ENCODE peak calls at places on chromosomes 3 and 15, in eight cellular contexts. E, B, K, M, F, V, W and J are unnamed samples.

GRCh38 chr3:21718943-21719591 is 31.9 kb downstream of the ZNF385D start:
- DNase-seq in E (no peak), B (no peak), K (no peak), M (no peak), F (no peak), V (no peak), W (no peak), J (no peak)

GRCh38 chr3:26962419-26963355 is 340.1 kb downstream of the LRRC3B start:
- DNase-seq in E (no peak), B (no peak), K (no peak), M (no peak), F (no peak), V (no peak), W (no peak), J (no peak)

GRCh38 chr3:170356596-170357175 is 829 bp upstream of the SKIL start:
- DNase-seq in E (peak), B (peak), K (peak), M (peak), F (no peak), V (peak), W (peak), J (peak)

GRCh38 chr15:75840659-75841058 is 2.6 kb upstream of the UBE2Q2 start:
- DNase-seq in E (no peak), B (peak), K (peak), M (peak), F (no peak), V (peak), W (no peak), J (no peak)

GRCh38 chr3:144875251-144875650 is 903.6 kb downstream of the DIPK2A start:
- DNase-seq in E (no peak), B (no peak), K (peak), M (no peak), F (no peak), V (no peak), W (no peak), J (no peak)

GRCh38 chr3:171825222-171825828 is 15.0 kb upstream of the PLD1 start:
- DNase-seq in E (no peak), B (peak), K (peak), M (no peak), F (no peak), V (peak), W (no peak), J (no peak)

GRCh38 chr15:40930430-40931299 is 1.5 kb downstream of the DLL4 start:
- DNase-seq in E (peak), B (no peak), K (no peak), M (peak), F (no peak), V (peak), W (no peak), J (peak)

GRCh38 chr3:171685116-171685895 is 125.0 kb downstream of the PLD1 start:
- DNase-seq in E (no peak), B (no peak), K (no peak), M (no peak), F (no peak), V (no peak), W (no peak), J (no peak)

GRCh38 chr3:66236281-66236680 is 15.5 kb downstream of the SLC25A26 start:
- DNase-seq in E (no peak), B (no peak), K (no peak), M (peak), F (no peak), V (peak), W (no peak), J (no peak)

GRCh38 chr3:125037498-125038150 is 18.2 kb downstream of the HEG1 start:
- DNase-seq in E (no peak), B (no peak), K (no peak), M (no peak), F (no peak), V (no peak), W (no peak), J (no peak)

GRCh38 chr3:29649815-29650547 is 369.1 kb downstream of the RBMS3 start:
- DNase-seq in E (no peak), B (peak), K (no peak), M (no peak), F (no peak), V (peak), W (no peak), J (peak)

GRCh38 chr3:128492353-128493220 is at the start of gene GATA2:
- DNase-seq in E (no peak), B (no peak), K (no peak), M (peak), F (no peak), V (no peak), W (no peak), J (peak)

GRCh38 chr15:41438206-41438605 is 21.3 kb downstream of the RTF1 start:
- DNase-seq in E (no peak), B (no peak), K (no peak), M (no peak), F (no peak), V (no peak), W (no peak), J (peak)

GRCh38 chr3:197168606-197169005 is 129.8 kb downstream of the DLG1 start:
- DNase-seq in E (no peak), B (peak), K (peak), M (no peak), F (no peak), V (peak), W (no peak), J (no peak)

GRCh38 chr3:133492159-133492860 is 81.2 kb upstream of the CDV3 start:
- DNase-seq in E (no peak), B (no peak), K (no peak), M (no peak), F (no peak), V (no peak), W (no peak), J (no peak)

GRCh38 chr3:48979451-48979850 is 10.6 kb upstream of the P4HTM start:
- DNase-seq in E (no peak), B (no peak), K (no peak), M (no peak), F (no peak), V (no peak), W (no peak), J (no peak)

GRCh38 chr3:123658118-123658859 is 73.4 kb upstream of the HACD2 start:
- DNase-seq in E (no peak), B (peak), K (peak), M (no peak), F (no peak), V (peak), W (no peak), J (no peak)

GRCh38 chr15:89187911-89188514 is 33.4 kb downstream of the RLBP1 start:
- DNase-seq in E (no peak), B (no peak), K (no peak), M (no peak), F (no peak), V (no peak), W (no peak), J (no peak)

GRCh38 chr3:15181964-15182363 is 24.1 kb upstream of the CAPN7 start:
- DNase-seq in E (no peak), B (no peak), K (no peak), M (no peak), F (no peak), V (no peak), W (no peak), J (no peak)

GRCh38 chr15:67196672-67197363 is 57.6 kb downstream of the AAGAB start:
- DNase-seq in E (no peak), B (peak), K (peak), M (no peak), F (peak), V (peak), W (no peak), J (peak)

GRCh38 chr15:58779554-58779953 is 8.5 kb downstream of the MINDY2 start:
- DNase-seq in E (no peak), B (no peak), K (no peak), M (no peak), F (no peak), V (peak), W (no peak), J (no peak)

GRCh38 chr15:62394079-62394478 is 229.0 kb upstream of the C2CD4B start:
- DNase-seq in E (no peak), B (peak), K (no peak), M (no peak), F (no peak), V (peak), W (no peak), J (no peak)
- TF ChIP-seq CTCF in E (no peak), B (no peak), K (no peak), M (no peak), F (no peak), V (no peak), W (no peak), J (no peak)

GRCh38 chr3:149902498-149903139 is 68.1 kb downstream of the PFN2 start:
- DNase-seq in E (no peak), B (peak), K (no peak), M (no peak), F (no peak), V (peak), W (no peak), J (no peak)
- TF ChIP-seq CTCF in E (no peak), B (peak), K (peak), M (peak), F (peak), V (peak), W (no peak), J (no peak)

GRCh38 chr15:56017920-56018319 is 24.5 kb upstream of the NEDD4 start:
- DNase-seq in E (no peak), B (peak), K (no peak), M (no peak), F (no peak), V (no peak), W (no peak), J (no peak)
- TF ChIP-seq CTCF in E (no peak), B (peak), K (peak), M (peak), F (no peak), V (no peak), W (no peak), J (no peak)

DNA sequence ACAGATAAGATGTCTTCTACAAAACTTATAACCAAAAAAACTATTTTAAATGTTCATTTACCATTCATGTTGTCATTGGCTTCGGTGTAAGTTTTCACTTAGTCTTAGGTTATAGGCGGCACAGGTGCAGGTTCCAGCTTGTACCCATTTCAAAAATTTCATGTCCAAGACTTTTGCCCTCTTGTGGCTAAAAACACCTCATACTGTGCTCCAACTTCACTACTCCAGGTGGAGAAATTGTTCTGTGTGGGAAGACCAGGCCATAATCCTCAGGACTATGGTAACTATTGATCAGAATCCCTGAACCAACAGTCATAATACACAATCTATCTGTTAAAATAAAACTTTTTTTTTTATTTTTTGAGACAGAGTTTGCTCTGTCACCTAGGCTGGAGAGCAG is 95.2 kb upstream of the ATP11B start:
- DNase-seq in E (no peak), B (no peak), K (no peak), M (no peak), F (no peak), V (no peak), W (no peak), J (no peak)
- TF ChIP-seq CTCF in E (peak), B (no peak), K (no peak), M (no peak), F (no peak), V (no peak), W (no peak), J (no peak)